ENCODE peak calls at places on chromosomes 2 and 18, in four cellular contexts. One of them, this sample, is unnamed.

GRCh38 chr2:88147145-88147544 is 19.3 kb upstream of the FABP1 start:
- DNase-seq in NCI-H69: no peak
- DNase-seq in nephron progenitor cell: no peak
- DNase-seq in stimulated activated CD4-positive, alpha-beta T cell treated with anti-CD3 and anti-CD28 coated beads, TNF-alpha, amount 100 ng/mL, for 24 hours: no peak
- DNase-seq in this sample: no peak

GRCh38 chr18:55522011-55522410 is 66.0 kb downstream of the TCF4 start:
- DNase-seq in NCI-H69: peak; percentile 79
- DNase-seq in stimulated activated CD4-positive, alpha-beta T cell treated with anti-CD3 and anti-CD28 coated beads, TNF-alpha, amount 100 ng/mL, for 24 hours: no peak
- DNase-seq in nephron progenitor cell: peak; percentile 46
- DNase-seq in this sample: peak; percentile 58

GRCh38 chr18:61531182-61531581 is 198.0 kb downstream of the CDH20 start:
- DNase-seq in stimulated activated CD4-positive, alpha-beta T cell treated with anti-CD3 and anti-CD28 coated beads, TNF-alpha, amount 100 ng/mL, for 24 hours: no peak
- DNase-seq in NCI-H69: peak; percentile 92
- DNase-seq in nephron progenitor cell: no peak
- DNase-seq in this sample: no peak

GRCh38 chr2:85662899-85663683 is 4.9 kb downstream of the SFTPB start:
- DNase-seq in nephron progenitor cell: no peak
- DNase-seq in stimulated activated CD4-positive, alpha-beta T cell treated with anti-CD3 and anti-CD28 coated beads, TNF-alpha, amount 100 ng/mL, for 24 hours: no peak
- DNase-seq in NCI-H69: no peak
- DNase-seq in this sample: no peak

GRCh38 chr2:237520290-237520689 is 33.2 kb downstream of the MLPH start:
- DNase-seq in stimulated activated CD4-positive, alpha-beta T cell treated with anti-CD3 and anti-CD28 coated beads, TNF-alpha, amount 100 ng/mL, for 24 hours: no peak
- DNase-seq in NCI-H69: no peak
- DNase-seq in nephron progenitor cell: no peak
- DNase-seq in this sample: no peak

GRCh38 chr2:61368687-61369665 is 101.9 kb downstream of the USP34 start:
- DNase-seq in nephron progenitor cell: no peak
- DNase-seq in NCI-H69: no peak
- DNase-seq in stimulated activated CD4-positive, alpha-beta T cell treated with anti-CD3 and anti-CD28 coated beads, TNF-alpha, amount 100 ng/mL, for 24 hours: no peak
- DNase-seq in this sample: no peak

GRCh38 chr18:77114564-77115391 is 17.8 kb downstream of the MBP start:
- DNase-seq in stimulated activated CD4-positive, alpha-beta T cell treated with anti-CD3 and anti-CD28 coated beads, TNF-alpha, amount 100 ng/mL, for 24 hours: no peak
- DNase-seq in nephron progenitor cell: no peak
- DNase-seq in NCI-H69: no peak
- DNase-seq in this sample: no peak

GRCh38 chr2:23639406-23639982 is 254.5 kb downstream of the KLHL29 start:
- DNase-seq in nephron progenitor cell: no peak
- DNase-seq in stimulated activated CD4-positive, alpha-beta T cell treated with anti-CD3 and anti-CD28 coated beads, TNF-alpha, amount 100 ng/mL, for 24 hours: no peak
- DNase-seq in NCI-H69: no peak
- DNase-seq in this sample: no peak

GRCh38 chr2:128441341-128442052 is 122.8 kb upstream of the HS6ST1 start:
- DNase-seq in stimulated activated CD4-positive, alpha-beta T cell treated with anti-CD3 and anti-CD28 coated beads, TNF-alpha, amount 100 ng/mL, for 24 hours: no peak
- DNase-seq in nephron progenitor cell: no peak
- DNase-seq in NCI-H69: no peak
- DNase-seq in this sample: no peak

GRCh38 chr2:23020659-23021058 is 364.3 kb upstream of the KLHL29 start:
- DNase-seq in nephron progenitor cell: no peak
- DNase-seq in NCI-H69: no peak
- DNase-seq in stimulated activated CD4-positive, alpha-beta T cell treated with anti-CD3 and anti-CD28 coated beads, TNF-alpha, amount 100 ng/mL, for 24 hours: no peak
- DNase-seq in this sample: no peak

GRCh38 chr2:47205576-47206141 is 50.6 kb upstream of the STPG4 start:
- DNase-seq in nephron progenitor cell: no peak
- DNase-seq in NCI-H69: peak; percentile 5
- DNase-seq in stimulated activated CD4-positive, alpha-beta T cell treated with anti-CD3 and anti-CD28 coated beads, TNF-alpha, amount 100 ng/mL, for 24 hours: no peak
- DNase-seq in this sample: peak; percentile 82

GRCh38 chr2:128788636-128789220 is 470.1 kb upstream of the HS6ST1 start:
- DNase-seq in NCI-H69: no peak
- DNase-seq in stimulated activated CD4-positive, alpha-beta T cell treated with anti-CD3 and anti-CD28 coated beads, TNF-alpha, amount 100 ng/mL, for 24 hours: no peak
- DNase-seq in nephron progenitor cell: no peak
- DNase-seq in this sample: no peak

GRCh38 chr2:180240774-180241173 is 233.7 kb upstream of the CWC22 start:
- DNase-seq in nephron progenitor cell: no peak
- DNase-seq in NCI-H69: peak; percentile 56
- DNase-seq in stimulated activated CD4-positive, alpha-beta T cell treated with anti-CD3 and anti-CD28 coated beads, TNF-alpha, amount 100 ng/mL, for 24 hours: no peak
- DNase-seq in this sample: peak; percentile 41

GRCh38 chr2:395886-396285 is 108.0 kb upstream of the ALKAL2 start:
- DNase-seq in NCI-H69: no peak
- DNase-seq in nephron progenitor cell: no peak
- DNase-seq in stimulated activated CD4-positive, alpha-beta T cell treated with anti-CD3 and anti-CD28 coated beads, TNF-alpha, amount 100 ng/mL, for 24 hours: no peak
- DNase-seq in this sample: no peak

GRCh38 chr2:206627632-206628031 is 14.7 kb upstream of the FAM237A start:
- DNase-seq in NCI-H69: no peak
- DNase-seq in stimulated activated CD4-positive, alpha-beta T cell treated with anti-CD3 and anti-CD28 coated beads, TNF-alpha, amount 100 ng/mL, for 24 hours: no peak
- DNase-seq in nephron progenitor cell: no peak
- DNase-seq in this sample: peak; percentile 63

GRCh38 chr18:62325806-62326645 is 916 bp downstream of the TNFRSF11A start:
- DNase-seq in stimulated activated CD4-positive, alpha-beta T cell treated with anti-CD3 and anti-CD28 coated beads, TNF-alpha, amount 100 ng/mL, for 24 hours: no peak
- DNase-seq in nephron progenitor cell: peak; percentile 59
- DNase-seq in NCI-H69: peak; percentile 86
- DNase-seq in this sample: peak; percentile 43

GRCh38 chr2:239912938-239913631 is 112.1 kb downstream of the NDUFA10 start:
- DNase-seq in NCI-H69: no peak
- DNase-seq in stimulated activated CD4-positive, alpha-beta T cell treated with anti-CD3 and anti-CD28 coated beads, TNF-alpha, amount 100 ng/mL, for 24 hours: no peak
- DNase-seq in nephron progenitor cell: no peak
- DNase-seq in this sample: no peak

GRCh38 chr2:37858197-37858711 is 66.8 kb upstream of the RMDN2 start:
- DNase-seq in stimulated activated CD4-positive, alpha-beta T cell treated with anti-CD3 and anti-CD28 coated beads, TNF-alpha, amount 100 ng/mL, for 24 hours: no peak
- DNase-seq in NCI-H69: no peak
- DNase-seq in nephron progenitor cell: no peak
- DNase-seq in this sample: peak; percentile 20

This sample was measured in NCI-H82.